ENCODE peak calls at places on chromosomes 2 and 18, in seven cellular contexts. Z is type B pancreatic cell, M is colonic mucosa, E is cerebellar nuclear complex, K is foreskin fibroblast, W is ACHN, L is EH. X is an unnamed sample.

GRCh38 chr2:173989160-173989885 is 24.1 kb upstream of the SP3 start:
- DNase-seq in M (no peak), K (no peak), W (no peak), Z (no peak), L (no peak), E (no peak), X (no peak)

GRCh38 chr2:36329251-36329650 is 26.3 kb upstream of the CRIM1 start:
- DNase-seq in Z (no peak), M (no peak), W (no peak), E (no peak), L (peak; percentile 61), K (peak; percentile 55), X (peak; percentile 24)

GRCh38 chr18:40375811-40376210 is 1579.2 kb upstream of the PIK3C3 start:
- DNase-seq in Z (no peak), L (peak; percentile 1), E (no peak), M (no peak), W (no peak), K (peak; percentile 33), X (no peak)

GRCh38 chr2:175793649-175794048 is 208.4 kb downstream of the LNPK start:
- DNase-seq in E (no peak), W (no peak), L (no peak), M (no peak), Z (no peak), K (no peak), X (no peak)

GRCh38 chr2:68365087-68365486 is at the start of gene PLEK:
- DNase-seq in Z (no peak), K (no peak), M (peak; percentile 46), L (no peak), W (peak; percentile 73), E (no peak), X (no peak)

GRCh38 chr2:204665244-204665643 is 120.0 kb downstream of the PARD3B start:
- DNase-seq in W (peak; percentile 95), L (peak; percentile 91), K (peak; percentile 71), Z (no peak), M (no peak), E (no peak), X (peak; percentile 87)

GRCh38 chr2:205193829-205194228 is 488.5 kb upstream of the NRP2 start:
- DNase-seq in M (no peak), K (no peak), Z (no peak), L (no peak), E (no peak), W (no peak), X (no peak)

GRCh38 chr2:1546023-1546591 is 132.8 kb downstream of the TPO start:
- DNase-seq in W (peak; percentile 65), K (peak; percentile 79), L (peak; percentile 67), Z (no peak), M (no peak), E (no peak), X (peak; percentile 45)

GRCh38 chr18:43192408-43192807 is 76.9 kb upstream of the RIT2 start:
- DNase-seq in Z (no peak), K (peak; percentile 17), E (no peak), W (no peak), L (no peak), M (no peak), X (peak; percentile 21)

GRCh38 chr2:26017464-26018183 is 16.3 kb upstream of the RAB10 start:
- DNase-seq in L (no peak), E (no peak), M (no peak), W (no peak), Z (no peak), K (no peak), X (peak; percentile 23)

GRCh38 chr2:16121986-16122390 is 181.6 kb downstream of the MYCN start:
- DNase-seq in L (no peak), K (no peak), W (no peak), M (no peak), E (no peak), Z (no peak), X (no peak)

X was measured in LHCN-M2.